ENCODE peak calls at places on chromosomes 1 and 21, in nine cellular contexts. F, V, A, I, R, Z, B, M and E are unnamed samples.

GRCh38 chr21:38433516-38433915 is 64.8 kb downstream of the ERG start:
- DNase-seq in F (no peak), V (no peak), A (no peak), I (peak), R (no peak), Z (no peak), B (no peak), M (no peak), E (no peak)

GRCh38 chr1:116159177-116159576 is 48.0 kb downstream of the MAB21L3 start:
- DNase-seq in F (no peak), V (no peak), A (no peak), I (no peak), R (no peak), Z (no peak), B (no peak), M (no peak), E (no peak)

GRCh38 chr1:115530407-115530806 is 111.4 kb upstream of the VANGL1 start:
- DNase-seq in F (no peak), V (no peak), A (no peak), I (peak), R (no peak), Z (peak), B (no peak), M (no peak), E (no peak)

GRCh38 chr1:114956570-114956969 is 73.1 kb upstream of the TSHB start:
- DNase-seq in F (no peak), V (peak), A (peak), I (no peak), R (no peak), Z (peak), B (no peak), M (no peak), E (no peak)

GRCh38 chr1:92004129-92004528 is 25.7 kb upstream of the EPHX4 start:
- DNase-seq in F (no peak), V (no peak), A (no peak), I (no peak), R (no peak), Z (no peak), B (no peak), M (no peak), E (no peak)

GRCh38 chr1:34794790-34795180 is 2.0 kb downstream of the GJA4 start:
- DNase-seq in F (no peak), V (no peak), A (no peak), I (no peak), R (no peak), Z (no peak), B (no peak), M (no peak), E (no peak)

GRCh38 chr1:32372149-32372756 is 9.9 kb downstream of the TSSK3 start:
- DNase-seq in F (no peak), V (no peak), A (no peak), I (no peak), R (no peak), Z (no peak), B (no peak), M (no peak), E (no peak)

GRCh38 chr1:64046871-64047270 is 156.6 kb upstream of the UBE2U start:
- DNase-seq in F (no peak), V (no peak), A (no peak), I (no peak), R (no peak), Z (no peak), B (no peak), M (no peak), E (no peak)

GRCh38 chr1:230568008-230568407 is 74.3 kb upstream of the COG2 start:
- DNase-seq in F (peak), V (peak), A (peak), I (peak), R (no peak), Z (peak), B (peak), M (no peak), E (no peak)

GRCh38 chr1:112284796-112285195 is 111.2 kb upstream of the CTTNBP2NL start:
- DNase-seq in F (no peak), V (no peak), A (no peak), I (no peak), R (no peak), Z (no peak), B (no peak), M (no peak), E (no peak)

GRCh38 chr1:179586107-179586823 is 5.4 kb upstream of the TDRD5 start:
- DNase-seq in F (peak), V (peak), A (peak), I (peak), R (peak), Z (no peak), B (peak), M (peak), E (peak)

GRCh38 chr1:185719021-185719420 is 15.2 kb upstream of the HMCN1 start:
- DNase-seq in F (no peak), V (no peak), A (peak), I (peak), R (no peak), Z (peak), B (peak), M (no peak), E (no peak)

GRCh38 chr1:87644500-87645245 is 316.0 kb downstream of the LMO4 start:
- DNase-seq in F (no peak), V (peak), A (peak), I (peak), R (no peak), Z (peak), B (no peak), M (no peak), E (no peak)

GRCh38 chr1:198175418-198176170 is 18.8 kb downstream of the NEK7 start:
- DNase-seq in F (no peak), V (no peak), A (no peak), I (peak), R (no peak), Z (peak), B (no peak), M (no peak), E (no peak)

GRCh38 chr1:67174716-67175284 is 8.5 kb downstream of the IL23R start:
- DNase-seq in F (no peak), V (no peak), A (no peak), I (no peak), R (no peak), Z (no peak), B (no peak), M (no peak), E (no peak)

GRCh38 chr1:205572426-205572825 is 59.4 kb downstream of the ELK4 start:
- DNase-seq in F (no peak), V (no peak), A (no peak), I (no peak), R (no peak), Z (no peak), B (no peak), M (no peak), E (no peak)

GRCh38 chr1:88731475-88731874 is 47.4 kb downstream of the PKN2 start:
- DNase-seq in F (no peak), V (no peak), A (peak), I (peak), R (peak), Z (peak), B (peak), M (no peak), E (peak)

GRCh38 chr1:44273560-44274292 is 60.5 kb downstream of the DMAP1 start:
- DNase-seq in F (no peak), V (no peak), A (no peak), I (no peak), R (no peak), Z (no peak), B (no peak), M (no peak), E (no peak)

GRCh38 chr1:156673387-156674121 is 3.7 kb downstream of the NES start:
- DNase-seq in F (peak), V (no peak), A (no peak), I (no peak), R (no peak), Z (no peak), B (no peak), M (no peak), E (no peak)

GRCh38 chr1:161133220-161133740 is 813 bp upstream of the DEDD start:
- DNase-seq in F (no peak), V (no peak), A (no peak), I (no peak), R (no peak), Z (no peak), B (no peak), M (no peak), E (no peak)

GRCh38 chr1:220565670-220566069 is 37.7 kb downstream of the MARK1 start:
- DNase-seq in F (no peak), V (no peak), A (no peak), I (no peak), R (no peak), Z (no peak), B (no peak), M (no peak), E (no peak)

GRCh38 chr1:56382890-56383289 is 196.5 kb downstream of the PLPP3 start:
- DNase-seq in F (no peak), V (no peak), A (no peak), I (no peak), R (no peak), Z (no peak), B (no peak), M (no peak), E (no peak)

GRCh38 chr1:37497832-37498231 is 16.7 kb downstream of the MEAF6 start:
- DNase-seq in F (no peak), V (peak), A (no peak), I (no peak), R (no peak), Z (no peak), B (peak), M (no peak), E (no peak)

GRCh38 chr1:219120625-219121544 is 52.8 kb upstream of the LYPLAL1 start:
- DNase-seq in F (no peak), V (no peak), A (peak), I (peak), R (peak), Z (peak), B (peak), M (no peak), E (no peak)

GRCh38 chr1:214801191-214801590 is 198.2 kb downstream of the CENPF start:
- DNase-seq in F (no peak), V (no peak), A (peak), I (no peak), R (no peak), Z (no peak), B (no peak), M (no peak), E (no peak)

GRCh38 chr1:94606471-94606870 is 64.9 kb upstream of the F3 start:
- DNase-seq in F (no peak), V (no peak), A (no peak), I (no peak), R (no peak), Z (no peak), B (no peak), M (no peak), E (no peak)

GRCh38 chr1:87249803-87250202 is 78.9 kb upstream of the LMO4 start:
- DNase-seq in F (no peak), V (peak), A (peak), I (no peak), R (no peak), Z (no peak), B (no peak), M (no peak), E (no peak)

GRCh38 chr1:86441581-86441980 is 17.6 kb downstream of the CLCA2 start:
- DNase-seq in F (no peak), V (no peak), A (no peak), I (no peak), R (no peak), Z (no peak), B (no peak), M (no peak), E (no peak)

GRCh38 chr1:27071049-27071416 is 58.4 kb upstream of the TENT5B start:
- DNase-seq in F (peak), V (no peak), A (peak), I (no peak), R (peak), Z (peak), B (peak), M (peak), E (peak)

GRCh38 chr1:233735847-233736246 is 121.9 kb downstream of the KCNK1 start:
- DNase-seq in F (no peak), V (no peak), A (no peak), I (no peak), R (no peak), Z (no peak), B (no peak), M (no peak), E (no peak)

GRCh38 chr1:183769956-183770815 is 34.7 kb upstream of the RGL1 start:
- DNase-seq in F (no peak), V (no peak), A (peak), I (no peak), R (no peak), Z (no peak), B (no peak), M (no peak), E (no peak)

GRCh38 chr1:204407314-204407971 is 4.2 kb downstream of the PPP1R15B start:
- DNase-seq in F (no peak), V (no peak), A (no peak), I (no peak), R (no peak), Z (no peak), B (no peak), M (no peak), E (no peak)

GRCh38 chr1:220426989-220427388 is 100.9 kb upstream of the MARK1 start:
- DNase-seq in F (no peak), V (peak), A (peak), I (no peak), R (no peak), Z (no peak), B (no peak), M (no peak), E (no peak)

GRCh38 chr1:29876441-29876840 is 640.1 kb downstream of the PTPRU start:
- DNase-seq in F (no peak), V (no peak), A (no peak), I (no peak), R (no peak), Z (no peak), B (no peak), M (no peak), E (no peak)

GRCh38 chr1:201022178-201022823 is 1.2 kb downstream of the KIF21B start:
- DNase-seq in F (no peak), V (no peak), A (no peak), I (no peak), R (no peak), Z (no peak), B (no peak), M (peak), E (no peak)

GRCh38 chr1:59150537-59151386 is 146.1 kb upstream of the FGGY start:
- DNase-seq in F (peak), V (peak), A (peak), I (peak), R (peak), Z (peak), B (peak), M (peak), E (peak)

GRCh38 chr1:234728740-234729139 is 118.8 kb upstream of the IRF2BP2 start:
- DNase-seq in F (no peak), V (no peak), A (no peak), I (no peak), R (no peak), Z (no peak), B (no peak), M (no peak), E (no peak)

GRCh38 chr1:184790642-184791041 is 36.0 kb upstream of the EDEM3 start:
- DNase-seq in F (no peak), V (no peak), A (no peak), I (peak), R (no peak), Z (no peak), B (no peak), M (no peak), E (no peak)

GRCh38 chr21:29232601-29233541 is 65.9 kb upstream of the BACH1 start:
- DNase-seq in F (no peak), V (no peak), A (peak), I (peak), R (no peak), Z (peak), B (no peak), M (no peak), E (no peak)

GRCh38 chr1:147167361-147167760 is 4.9 kb downstream of the PRKAB2 start:
- DNase-seq in F (no peak), V (no peak), A (peak), I (peak), R (no peak), Z (peak), B (no peak), M (no peak), E (no peak)

GRCh38 chr1:1217621-1218523 is 3.9 kb upstream of the TNFRSF4 start:
- DNase-seq in F (peak), V (no peak), A (peak), I (no peak), R (no peak), Z (no peak), B (no peak), M (no peak), E (no peak)
- H3K4me3 ChIP-seq in F (no peak), V (no peak), A (no peak), I (no peak), R (no peak), Z (no peak), B (no peak), M (no peak), E (no peak)

DNA sequence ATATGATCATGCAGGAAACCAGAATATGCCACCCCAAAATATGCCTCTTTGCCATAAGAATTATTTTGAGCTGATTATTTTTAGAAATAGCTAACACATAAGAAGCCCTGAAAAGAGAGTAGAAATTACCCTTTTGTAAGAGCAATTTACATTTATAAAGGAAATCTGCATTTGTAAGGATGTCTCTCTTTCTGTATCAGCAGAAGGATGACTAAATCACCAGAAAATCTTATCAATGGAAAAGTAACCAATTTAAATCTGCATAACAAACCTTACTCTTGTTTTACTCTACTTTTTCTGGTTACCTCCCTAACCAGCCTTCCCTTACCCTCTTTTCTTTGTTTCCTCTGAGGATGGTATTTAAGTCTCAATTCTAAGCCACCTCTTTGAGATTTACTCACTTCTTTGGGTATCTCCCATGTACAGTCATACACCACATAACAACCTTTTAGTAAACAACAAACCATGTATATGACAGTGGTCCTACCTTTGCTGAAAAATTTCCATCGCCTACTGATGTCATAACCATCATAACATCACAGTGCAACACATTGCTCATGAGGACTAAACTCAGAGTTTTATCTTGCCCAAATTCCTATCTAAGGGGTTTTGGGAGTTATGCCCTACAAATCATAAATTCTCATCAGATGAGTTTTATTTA is 126.6 kb upstream of the PLPPR4 start:
- DNase-seq in F (no peak), V (no peak), A (no peak), I (no peak), R (no peak), Z (no peak), B (no peak), M (no peak), E (no peak)
- TF ChIP-seq CTCF in F (no peak), V (no peak), A (no peak), I (no peak), R (no peak), Z (no peak), B (no peak), M (no peak), E (no peak)

DNA sequence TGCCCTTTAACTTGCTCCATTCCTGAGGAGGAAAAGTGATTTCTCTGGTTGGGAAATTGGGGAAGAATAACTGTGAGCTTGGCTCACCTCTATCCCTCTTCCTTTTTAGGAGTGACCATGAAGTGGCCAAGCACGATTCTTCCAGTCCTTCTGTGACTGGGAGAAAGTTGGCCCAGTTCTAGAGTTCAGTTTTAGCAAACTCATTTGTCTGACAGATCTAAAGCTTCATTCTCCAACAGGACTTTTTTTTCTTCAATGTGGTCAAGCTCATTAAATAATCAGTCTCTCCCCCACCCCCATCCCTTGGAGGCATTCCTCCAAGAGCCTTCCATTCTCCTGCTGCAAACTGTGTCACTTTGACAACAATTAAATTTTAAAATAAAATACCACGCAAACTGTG is 6.4 kb upstream of the AGL start:
- DNase-seq in F (no peak), V (no peak), A (no peak), I (no peak), R (no peak), Z (no peak), B (no peak), M (no peak), E (no peak)
- H3K27ac ChIP-seq in F (no peak), V (no peak), A (no peak), I (no peak), R (no peak), Z (no peak), B (no peak), M (no peak), E (no peak)

GRCh38 chr1:167749741-167750140 is 28.0 kb downstream of the MPZL1 start:
- DNase-seq in F (no peak), V (no peak), A (no peak), I (no peak), R (no peak), Z (no peak), B (no peak), M (no peak), E (no peak)

GRCh38 chr1:167755568-167756145 is 33.9 kb downstream of the MPZL1 start:
- DNase-seq in F (no peak), V (no peak), A (no peak), I (no peak), R (no peak), Z (no peak), B (no peak), M (no peak), E (no peak)

GRCh38 chr1:167748901-167749300 is 27.1 kb downstream of the MPZL1 start:
- DNase-seq in F (no peak), V (no peak), A (no peak), I (peak), R (no peak), Z (no peak), B (no peak), M (no peak), E (no peak)

GRCh38 chr1:167750641-167751040 is 28.9 kb downstream of the MPZL1 start:
- DNase-seq in F (no peak), V (no peak), A (no peak), I (no peak), R (no peak), Z (no peak), B (no peak), M (no peak), E (no peak)

DNA sequence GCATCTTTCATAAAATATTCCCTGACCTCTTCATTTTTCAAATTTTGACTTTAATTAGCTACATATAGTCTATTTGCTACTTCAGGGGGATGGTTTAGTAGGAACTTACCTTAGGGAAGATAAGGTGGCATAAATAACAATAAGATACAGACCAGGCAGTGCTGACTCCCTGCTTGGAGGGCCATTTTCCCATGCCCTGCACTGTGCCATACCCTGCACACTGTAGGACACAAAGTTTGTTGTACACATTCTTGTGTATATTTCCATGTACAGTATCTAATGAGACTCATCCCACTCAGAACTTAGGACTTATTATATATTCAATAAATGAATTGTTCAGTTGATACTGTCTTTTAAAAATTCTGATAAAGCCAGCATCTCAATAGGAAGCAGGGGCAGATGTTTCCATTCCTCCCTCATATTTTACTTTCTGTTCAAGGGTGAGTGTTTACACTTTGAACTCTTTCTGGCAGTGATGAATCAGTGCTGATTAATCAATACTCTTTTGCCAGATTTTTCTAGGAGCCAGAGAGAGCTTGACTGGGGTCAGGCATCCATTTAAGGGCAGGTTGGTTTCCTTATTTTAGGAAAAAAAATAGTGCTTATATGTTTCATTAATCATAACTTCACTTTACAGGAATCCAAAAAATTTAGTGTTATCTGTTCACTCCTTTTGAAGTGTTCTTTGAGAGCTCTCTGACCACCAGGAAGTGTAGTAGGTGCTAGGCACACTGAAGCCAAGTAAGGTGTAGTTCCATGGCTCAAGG is 30.6 kb downstream of the MPZL1 start:
- DNase-seq in F (no peak), V (no peak), A (peak), I (peak), R (no peak), Z (no peak), B (no peak), M (no peak), E (no peak)
- H3K4me3 ChIP-seq in F (no peak), V (no peak), A (no peak), I (no peak), R (no peak), Z (no peak), B (no peak), M (no peak), E (no peak)

GRCh38 chr1:216194721-216195120 is 228.5 kb downstream of the USH2A start:
- DNase-seq in F (no peak), V (no peak), A (no peak), I (no peak), R (no peak), Z (no peak), B (no peak), M (no peak), E (no peak)
- TF ChIP-seq CTCF in F (no peak), V (no peak), A (no peak), I (no peak), R (no peak), Z (no peak), B (no peak), M (no peak), E (no peak)